ENCODE peak calls at places on chromosomes 6 and 20, in eight cellular contexts. K is progenitor cell of endocrine pancreas; Z is left cardiac atrium; Q is A172; E is activated naive CD8-positive, alpha-beta T cell treated with anti-CD3 and anti-CD28 coated beads, Interleukin-2, amount 50 U/mL, for 24 hours; V is endodermal cell; I is AG09309; X is T-cell. D is an unnamed sample.

GRCh38 chr20:31853481-31853880 is 8.1 kb upstream of the FOXS1 start:
- DNase-seq in K (no peak), Z (no peak), Q (no peak), E (no peak), V (no peak), I (no peak), X (no peak), D (peak)

GRCh38 chr20:6492396-6493055 is 275.0 kb upstream of the BMP2 start:
- DNase-seq in K (no peak), Z (no peak), Q (no peak), E (no peak), V (peak), I (no peak), X (no peak), D (no peak)

GRCh38 chr6:7585287-7585930 is 4.6 kb upstream of the SNRNP48 start:
- DNase-seq in K (no peak), Z (no peak), Q (no peak), E (no peak), V (no peak), I (no peak), X (no peak), D (no peak)

GRCh38 chr6:26521485-26522391 is 16.4 kb upstream of the HMGN4 start:
- DNase-seq in K (peak), Z (peak), Q (peak), E (peak), V (peak), I (no peak), X (peak), D (peak)

GRCh38 chr6:40295251-40295949 is 291.8 kb downstream of the LRFN2 start:
- DNase-seq in K (no peak), Z (no peak), Q (no peak), E (no peak), V (no peak), I (no peak), X (no peak), D (no peak)

GRCh38 chr20:17966432-17967312 is 1.9 kb downstream of the SNX5 start:
- DNase-seq in K (no peak), Z (no peak), Q (peak), E (no peak), V (no peak), I (no peak), X (no peak), D (no peak)

GRCh38 chr6:56724455-56724854 is 81.8 kb upstream of the DST start:
- DNase-seq in K (no peak), Z (no peak), Q (no peak), E (no peak), V (no peak), I (peak), X (no peak), D (no peak)

GRCh38 chr6:164130151-164130550 is 715.6 kb downstream of the QKI start:
- DNase-seq in K (no peak), Z (peak), Q (no peak), E (no peak), V (no peak), I (no peak), X (no peak), D (no peak)

GRCh38 chr6:139037490-139037889 is 8.9 kb downstream of the ABRACL start:
- DNase-seq in K (no peak), Z (no peak), Q (peak), E (no peak), V (no peak), I (peak), X (no peak), D (no peak)

GRCh38 chr6:170038251-170038650 is 252.6 kb downstream of the DLL1 start:
- DNase-seq in K (no peak), Z (no peak), Q (no peak), E (no peak), V (peak), I (no peak), X (no peak), D (peak)

GRCh38 chr6:156418253-156418652 is 358.9 kb upstream of the ARID1B start:
- DNase-seq in K (no peak), Z (no peak), Q (no peak), E (no peak), V (no peak), I (no peak), X (no peak), D (no peak)

GRCh38 chr6:160049346-160049745 is 72.3 kb upstream of the SLC22A1 start:
- DNase-seq in K (no peak), Z (no peak), Q (no peak), E (no peak), V (no peak), I (no peak), X (no peak), D (peak)

GRCh38 chr6:167688123-167688522 is 138.6 kb upstream of the AFDN start:
- DNase-seq in K (no peak), Z (no peak), Q (no peak), E (no peak), V (no peak), I (no peak), X (no peak), D (no peak)

GRCh38 chr6:153031335-153031955 is 28.9 kb upstream of the MTRF1L start:
- DNase-seq in K (no peak), Z (no peak), Q (peak), E (no peak), V (no peak), I (no peak), X (no peak), D (no peak)

GRCh38 chr6:3252369-3252768 is 6.4 kb upstream of the PSMG4 start:
- DNase-seq in K (no peak), Z (no peak), Q (peak), E (no peak), V (no peak), I (no peak), X (no peak), D (no peak)

D was measured in posterior vena cava.